ENCODE peak calls at places on chromosome 13, in nine cellular contexts. One of them, this sample, is unnamed.

GRCh38 chr13:53206455-53206854 is 177.8 kb downstream of the OLFM4 start:
- DNase-seq in fibroblast of pulmonary artery: peak
- DNase-seq in brain microvascular endothelial cell: no peak
- DNase-seq in AG09319: no peak
- DNase-seq in choroid plexus epithelial cell: peak
- DNase-seq in GM10248: no peak
- DNase-seq in putamen: no peak
- DNase-seq in AG04450: no peak
- DNase-seq in cardiac fibroblast: no peak
- DNase-seq in this sample: no peak

GRCh38 chr13:67134322-67135129 is 95.6 kb downstream of the PCDH9 start:
- DNase-seq in cardiac fibroblast: peak
- DNase-seq in GM10248: no peak
- DNase-seq in brain microvascular endothelial cell: peak
- DNase-seq in choroid plexus epithelial cell: peak
- DNase-seq in putamen: no peak
- DNase-seq in fibroblast of pulmonary artery: peak
- DNase-seq in AG09319: no peak
- DNase-seq in AG04450: no peak
- DNase-seq in this sample: no peak

GRCh38 chr13:80341098-80341701 is at the start of gene SPRY2:
- DNase-seq in choroid plexus epithelial cell: peak
- DNase-seq in fibroblast of pulmonary artery: peak
- DNase-seq in AG04450: peak
- DNase-seq in putamen: peak
- DNase-seq in cardiac fibroblast: peak
- DNase-seq in brain microvascular endothelial cell: peak
- DNase-seq in AG09319: peak
- DNase-seq in GM10248: peak
- DNase-seq in this sample: peak

GRCh38 chr13:106490887-106491321 is 44.6 kb downstream of the EFNB2 start:
- DNase-seq in brain microvascular endothelial cell: no peak
- DNase-seq in choroid plexus epithelial cell: no peak
- DNase-seq in putamen: no peak
- DNase-seq in AG04450: no peak
- DNase-seq in fibroblast of pulmonary artery: no peak
- DNase-seq in GM10248: no peak
- DNase-seq in cardiac fibroblast: no peak
- DNase-seq in AG09319: no peak
- DNase-seq in this sample: no peak

GRCh38 chr13:39448831-39449230 is 154.2 kb downstream of the LHFPL6 start:
- DNase-seq in brain microvascular endothelial cell: no peak
- DNase-seq in AG09319: no peak
- DNase-seq in cardiac fibroblast: no peak
- DNase-seq in choroid plexus epithelial cell: peak
- DNase-seq in putamen: peak
- DNase-seq in AG04450: no peak
- DNase-seq in GM10248: no peak
- DNase-seq in fibroblast of pulmonary artery: no peak
- DNase-seq in this sample: no peak

GRCh38 chr13:104289400-104289799 is 1223.2 kb upstream of the SLC10A2 start:
- DNase-seq in choroid plexus epithelial cell: no peak
- DNase-seq in cardiac fibroblast: no peak
- DNase-seq in GM10248: no peak
- DNase-seq in AG09319: no peak
- DNase-seq in fibroblast of pulmonary artery: no peak
- DNase-seq in brain microvascular endothelial cell: no peak
- DNase-seq in putamen: no peak
- DNase-seq in AG04450: no peak
- DNase-seq in this sample: no peak

GRCh38 chr13:23810842-23811241 is 78.4 kb downstream of the MIPEP start:
- DNase-seq in cardiac fibroblast: no peak
- DNase-seq in fibroblast of pulmonary artery: no peak
- DNase-seq in GM10248: peak
- DNase-seq in AG09319: no peak
- DNase-seq in AG04450: no peak
- DNase-seq in brain microvascular endothelial cell: no peak
- DNase-seq in putamen: no peak
- DNase-seq in choroid plexus epithelial cell: peak
- DNase-seq in this sample: no peak

GRCh38 chr13:112651306-112651705 is 38.5 kb upstream of the ATP11A start:
- DNase-seq in AG04450: no peak
- DNase-seq in cardiac fibroblast: peak
- DNase-seq in putamen: peak
- DNase-seq in AG09319: no peak
- DNase-seq in GM10248: no peak
- DNase-seq in brain microvascular endothelial cell: no peak
- DNase-seq in choroid plexus epithelial cell: no peak
- DNase-seq in fibroblast of pulmonary artery: peak
- DNase-seq in this sample: no peak

GRCh38 chr13:35793823-35794222 is 317.3 kb upstream of the MAB21L1 start:
- DNase-seq in brain microvascular endothelial cell: no peak
- DNase-seq in putamen: no peak
- DNase-seq in AG04450: no peak
- DNase-seq in fibroblast of pulmonary artery: no peak
- DNase-seq in GM10248: no peak
- DNase-seq in cardiac fibroblast: no peak
- DNase-seq in choroid plexus epithelial cell: no peak
- DNase-seq in AG09319: no peak
- DNase-seq in this sample: no peak